ENCODE peak calls at places on chromosomes 12 and 14, in ten cellular contexts. J, E, C, P, R, G, T, O, W and A are unnamed samples.

GRCh38 chr14:77318006-77318553 is 2.6 kb downstream of the POMT2 start:
- DNase-seq in G (no peak), E (no peak), C (peak; percentile 50), T (no peak), W (no peak), J (no peak), O (no peak), P (no peak), R (no peak), A (no peak)

GRCh38 chr14:21136024-21136423 is 19.8 kb downstream of the OR5AU1 start:
- DNase-seq in T (no peak), E (peak; percentile 6), C (peak; percentile 43), W (peak; percentile 3), P (no peak), G (no peak), J (peak; percentile 33), O (no peak), R (peak; percentile 39), A (no peak)

GRCh38 chr14:91048676-91049075 is 11.8 kb downstream of the RPS6KA5 start:
- DNase-seq in C (no peak), W (no peak), O (no peak), E (no peak), T (no peak), G (no peak), P (no peak), R (no peak), J (no peak), A (no peak)

GRCh38 chr12:123035841-123036240 is 55.4 kb downstream of the ARL6IP4 start:
- DNase-seq in T (no peak), C (no peak), O (no peak), E (no peak), R (no peak), G (no peak), W (no peak), P (no peak), J (no peak), A (no peak)

GRCh38 chr14:50530794-50531193 is 1.6 kb downstream of the MAP4K5 start:
- DNase-seq in T (no peak), W (no peak), J (no peak), G (no peak), O (no peak), P (no peak), E (no peak), R (no peak), C (peak; percentile 35), A (no peak)

GRCh38 chr12:80917651-80918050 is 20.1 kb downstream of the LIN7A start:
- DNase-seq in P (no peak), E (no peak), J (no peak), C (no peak), W (no peak), T (no peak), R (no peak), G (no peak), O (no peak), A (no peak)

GRCh38 chr12:73892181-73892580 is 645.5 kb upstream of the ATXN7L3B start:
- DNase-seq in P (no peak), G (no peak), C (no peak), W (no peak), O (no peak), T (no peak), J (peak; percentile 18), E (no peak), R (no peak), A (no peak)

GRCh38 chr12:88921890-88922532 is 341.7 kb upstream of the KITLG start:
- DNase-seq in O (no peak), P (no peak), E (no peak), T (no peak), J (no peak), W (no peak), R (no peak), C (peak; percentile 18), G (no peak), A (no peak)

GRCh38 chr12:131104464-131105350 is 151.0 kb downstream of the ADGRD1 start:
- DNase-seq in E (peak; percentile 71), T (peak; percentile 87), C (peak; percentile 69), G (peak; percentile 65), W (peak; percentile 43), O (peak; percentile 86), R (peak; percentile 83), J (peak; percentile 67), P (peak; percentile 79), A (peak; percentile 77)

GRCh38 chr12:10540776-10541205 is 35.1 kb downstream of the EIF2S3B start:
- DNase-seq in E (no peak), W (peak; percentile 81), G (no peak), R (no peak), O (no peak), T (no peak), P (no peak), J (no peak), C (no peak), A (no peak)

GRCh38 chr14:103427485-103428443 is 42.5 kb downstream of the MARK3 start:
- DNase-seq in J (peak; percentile 82), C (peak; percentile 59), O (no peak), P (no peak), E (no peak), G (no peak), W (peak; percentile 71), R (no peak), T (no peak), A (no peak)

GRCh38 chr14:101977311-101978071 is 13.1 kb downstream of the DYNC1H1 start:
- DNase-seq in W (no peak), T (no peak), O (no peak), R (no peak), G (no peak), P (no peak), J (peak; percentile 18), E (no peak), C (no peak), A (no peak)

GRCh38 chr14:101716077-101716950 is 45.2 kb upstream of the PPP2R5C start:
- DNase-seq in P (peak; percentile 2), C (no peak), J (no peak), R (no peak), E (no peak), T (no peak), W (no peak), G (no peak), O (no peak), A (no peak)

GRCh38 chr14:35506927-35507326 is 27.0 kb upstream of the INSM2 start:
- DNase-seq in W (no peak), P (no peak), E (no peak), R (no peak), O (no peak), C (no peak), J (peak; percentile 39), T (no peak), G (no peak), A (no peak)

GRCh38 chr12:52311282-52311643 is 9.9 kb downstream of the KRT83 start:
- DNase-seq in W (no peak), J (peak; percentile 41), P (no peak), T (no peak), E (no peak), G (no peak), C (no peak), O (no peak), R (no peak), A (no peak)

GRCh38 chr14:38824691-38825090 is 278.3 kb downstream of the SEC23A start:
- DNase-seq in O (no peak), P (no peak), W (no peak), C (no peak), R (no peak), G (no peak), E (no peak), J (peak; percentile 3), T (no peak), A (no peak)

GRCh38 chr12:117063162-117063911 is 35.9 kb downstream of the TESC start:
- DNase-seq in J (no peak), W (no peak), T (peak; percentile 33), O (no peak), P (peak; percentile 33), C (no peak), G (no peak), E (no peak), R (no peak), A (no peak)